ENCODE peak calls at places on chromosomes 3 and 15, in nine cellular contexts. S is IMR-90, H is adipocyte, K is mesendoderm, Q is heart right ventricle, A is PC-3, X is endodermal cell, T is left lung, P is fibroblast of lung. E is an unnamed sample.

GRCh38 chr3:187105700-187106099 is 33.6 kb downstream of the RPL39L start:
- DNase-seq in S (no peak), Q (no peak), P (no peak), H (no peak), X (no peak), A (no peak), K (no peak), T (no peak), E (no peak)

GRCh38 chr15:95687056-95687455 is 643.4 kb upstream of the NR2F2 start:
- DNase-seq in P (no peak), T (no peak), H (no peak), X (no peak), A (no peak), Q (no peak), S (peak; percentile 12), K (no peak), E (no peak)

GRCh38 chr15:42032376-42033213 is 11.8 kb upstream of the PLA2G4E start:
- DNase-seq in Q (no peak), P (no peak), A (no peak), K (no peak), S (no peak), X (no peak), T (no peak), H (no peak), E (no peak)

GRCh38 chr15:48945386-48945785 is 18.3 kb downstream of the SHC4 start:
- DNase-seq in A (no peak), S (no peak), T (no peak), X (no peak), P (no peak), K (no peak), H (no peak), Q (no peak), E (no peak)

GRCh38 chr3:151347432-151347831 is 18.1 kb upstream of the P2RY13 start:
- DNase-seq in P (no peak), S (no peak), X (no peak), K (peak; percentile 16), H (no peak), T (peak; percentile 60), A (no peak), Q (no peak), E (no peak)

GRCh38 chr3:102106421-102107097 is 257.2 kb downstream of the NFKBIZ start:
- DNase-seq in S (peak; percentile 83), A (peak; percentile 68), H (peak; percentile 58), Q (no peak), P (peak; percentile 53), K (no peak), T (no peak), X (no peak), E (no peak)

GRCh38 chr15:101613130-101614000 is 38.8 kb downstream of the TM2D3 start:
- DNase-seq in S (peak; percentile 31), H (no peak), P (peak; percentile 17), A (peak; percentile 10), K (no peak), T (no peak), X (no peak), Q (peak; percentile 87), E (no peak)

GRCh38 chr15:89778861-89779260 is 2.7 kb downstream of the MESP2 start:
- DNase-seq in T (no peak), S (no peak), P (no peak), H (no peak), K (no peak), A (no peak), Q (no peak), X (no peak), E (no peak)

GRCh38 chr15:35992791-35993190 is 446.8 kb upstream of the DPH6 start:
- DNase-seq in S (no peak), H (peak; percentile 14), P (peak; percentile 55), X (no peak), T (no peak), Q (no peak), A (no peak), K (no peak), E (no peak)

GRCh38 chr15:64861960-64862359 is 20.2 kb downstream of the PLEKHO2 start:
- DNase-seq in A (no peak), P (no peak), K (peak; percentile 71), Q (no peak), S (no peak), H (no peak), X (no peak), T (no peak), E (no peak)

GRCh38 chr3:71258526-71258925 is 325.0 kb downstream of the FOXP1 start:
- DNase-seq in X (no peak), T (no peak), A (no peak), H (peak; percentile 33), Q (no peak), K (no peak), S (no peak), P (no peak), E (no peak)

GRCh38 chr15:93932164-93932776 is 299.1 kb upstream of the MCTP2 start:
- DNase-seq in X (no peak), Q (no peak), T (no peak), K (peak; percentile 34), H (no peak), A (no peak), P (no peak), S (no peak), E (no peak)

GRCh38 chr3:55487376-55488241 is 503 bp upstream of the WNT5A start:
- DNase-seq in K (peak; percentile 77), T (peak; percentile 47), S (peak; percentile 73), Q (no peak), P (peak; percentile 83), H (peak; percentile 63), A (peak; percentile 55), X (peak; percentile 78), E (peak; percentile 60)

GRCh38 chr3:5006755-5007202 is 27.5 kb downstream of the BHLHE40 start:
- DNase-seq in X (peak; percentile 55), T (no peak), S (no peak), Q (no peak), H (no peak), P (no peak), A (no peak), K (no peak), E (no peak)

GRCh38 chr3:58991623-58992022 is 58.2 kb downstream of the CFAP20DC start:
- DNase-seq in A (no peak), X (peak; percentile 61), S (no peak), T (no peak), H (no peak), P (no peak), K (no peak), Q (no peak), E (no peak)

GRCh38 chr3:102179321-102180290 is 255.2 kb upstream of the ZPLD1 start:
- DNase-seq in P (peak; percentile 63), X (no peak), S (peak; percentile 58), T (no peak), Q (no peak), A (peak; percentile 57), H (peak; percentile 43), K (no peak), E (no peak)

GRCh38 chr3:12508316-12508715 is 24.0 kb downstream of the TSEN2 start:
- DNase-seq in A (peak; percentile 91), S (peak; percentile 100), H (peak; percentile 93), P (peak; percentile 99), X (peak; percentile 81), K (peak; percentile 58), Q (no peak), T (no peak), E (peak; percentile 83)
- H3K4me3 ChIP-seq in A (peak overlapping the region; percentile 38), S (no peak overlapping the region), H (peak overlapping the region; percentile 35), P (peak overlapping the region; percentile 35), X (no peak overlapping the region), K (no peak overlapping the region), Q (no peak overlapping the region), T (no peak overlapping the region), E (no peak overlapping the region)

GRCh38 chr15:98817745-98818144 is 169.4 kb downstream of the IGF1R start:
- DNase-seq in K (no peak), P (no peak), T (no peak), S (no peak), A (no peak), X (peak; percentile 31), H (no peak), Q (no peak), E (no peak)

GRCh38 chr15:98812711-98813441 is 164.5 kb downstream of the IGF1R start:
- DNase-seq in H (no peak), A (no peak), X (no peak), T (no peak), P (no peak), K (peak; percentile 66), S (no peak), Q (no peak), E (no peak)

GRCh38 chr15:98815207-98815606 is 166.9 kb downstream of the IGF1R start:
- DNase-seq in Q (no peak), H (no peak), X (peak; percentile 32), K (no peak), P (no peak), T (no peak), S (no peak), A (no peak), E (no peak)

GRCh38 chr15:98809273-98809672 is 160.9 kb downstream of the IGF1R start:
- DNase-seq in P (no peak), T (no peak), A (no peak), H (no peak), Q (peak; percentile 37), S (no peak), X (peak; percentile 31), K (no peak), E (peak; percentile 75)

DNA sequence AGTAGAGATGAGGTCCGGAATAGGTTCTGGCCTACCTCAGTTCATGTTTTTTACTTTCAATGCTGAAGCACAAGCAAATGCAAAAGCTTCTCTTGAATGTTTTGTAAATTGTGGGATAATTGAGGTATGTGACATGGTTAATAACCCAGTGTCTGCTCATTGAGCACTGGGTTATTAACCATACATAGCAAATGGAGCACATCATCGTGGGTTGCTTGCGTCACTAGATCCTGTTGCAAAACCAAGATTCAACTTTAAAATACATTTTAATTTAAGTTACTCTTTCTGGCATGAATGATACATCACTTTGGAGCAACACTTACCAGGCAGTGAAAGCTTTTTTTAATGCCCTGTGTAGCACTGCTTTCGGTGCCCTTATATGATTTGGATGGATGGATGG is 165.6 kb downstream of the IGF1R start:
- DNase-seq in X (no peak), A (no peak), H (no peak), S (peak; percentile 33), K (no peak), Q (no peak), P (no peak), T (no peak), E (no peak)
- H3K27me3 ChIP-seq in X (no peaks in the 10 kb centered on the region), A (no peaks in the 10 kb centered on the region), H (no peaks in the 10 kb centered on the region), S (no peaks in the 10 kb centered on the region), K (no peaks in the 10 kb centered on the region), Q (no peaks in the 10 kb centered on the region), P (no peaks in the 10 kb centered on the region), T (no peaks in the 10 kb centered on the region), E (no peaks in the 10 kb centered on the region)

DNA sequence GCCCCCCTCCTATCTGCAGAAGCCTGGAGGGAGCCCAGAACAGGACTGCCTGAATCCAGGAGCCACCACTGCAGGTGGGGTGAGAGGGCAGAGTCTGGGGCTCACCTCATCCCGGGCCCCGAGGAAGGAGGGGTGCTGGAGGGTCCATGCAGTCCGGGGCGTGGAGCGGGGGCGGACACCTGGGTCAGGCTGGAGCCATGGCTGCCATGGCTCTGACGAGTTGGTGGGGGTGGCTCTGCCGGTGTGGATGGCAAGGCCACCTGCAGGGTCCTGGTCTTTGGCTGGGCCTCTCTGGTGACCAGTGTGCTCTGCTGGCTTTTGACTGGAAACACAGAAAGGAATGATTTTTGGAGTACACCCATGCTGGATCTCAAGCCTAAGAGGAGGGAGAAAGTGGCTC is 47.4 kb downstream of the DZIP1L start:
- DNase-seq in S (no peak), X (no peak), H (no peak), T (no peak), A (no peak), Q (no peak), P (no peak), K (no peak), E (no peak)
- H3K36me3 ChIP-seq in S (peaks cover 45% of the 10 kb centered on the region), X (peaks cover 93% of the 10 kb centered on the region), H (peaks cover 85% of the 10 kb centered on the region), T (peaks cover 49% of the 10 kb centered on the region), A (no peaks in the 10 kb centered on the region), Q (no peaks in the 10 kb centered on the region), P (peaks cover 8% of the 10 kb centered on the region), K (peaks cover 2% of the 10 kb centered on the region), E (peaks cover 81% of the 10 kb centered on the region)

GRCh38 chr3:108966773-108967172 is 13.1 kb upstream of the GUCA1C start:
- DNase-seq in X (no peak), K (no peak), S (no peak), Q (no peak), T (no peak), P (no peak), H (no peak), A (no peak), E (no peak)
- H3K4me3 ChIP-seq in X (no peak overlapping the region), K (no peak overlapping the region), S (no peak overlapping the region), Q (no peak overlapping the region), T (no peak overlapping the region), P (no peak overlapping the region), H (no peak overlapping the region), A (no peak overlapping the region), E (no peak overlapping the region)

E was measured in MG63.